ENCODE peak calls at places on chromosomes 11 and 22, in nine cellular contexts. R, Y, W, O, N, P, C, B and L are unnamed samples.
A peak's percentile ranks its signal among the peaks of the same experiment; 100 is the strongest.

GRCh38 chr11:8192016-8192895 is 23.4 kb upstream of the RIC3 start:
- DNase-seq in R (no peak), C (peak; percentile 70), N (peak; percentile 69), Y (peak; percentile 59), O (no peak), W (peak; percentile 35), P (peak; percentile 30), B (peak; percentile 82), L (peak; percentile 85)

GRCh38 chr11:18075444-18075843 is 29.4 kb upstream of the TPH1 start:
- DNase-seq in R (no peak), B (no peak), P (no peak), W (no peak), N (no peak), C (no peak), O (no peak), Y (no peak), L (no peak)

GRCh38 chr11:122706689-122707088 is 51.2 kb downstream of the UBASH3B start:
- DNase-seq in C (no peak), R (no peak), B (no peak), O (no peak), P (no peak), W (no peak), N (peak; percentile 90), Y (peak; percentile 79), L (no peak)

GRCh38 chr11:34758262-34758661 is 137.4 kb downstream of the EHF start:
- DNase-seq in O (no peak), B (no peak), Y (no peak), P (no peak), W (no peak), N (no peak), C (no peak), R (no peak), L (no peak)

GRCh38 chr22:30132290-30132996 is 52.2 kb downstream of the HORMAD2 start:
- DNase-seq in C (no peak), Y (peak; percentile 4), P (no peak), O (no peak), B (no peak), W (no peak), R (no peak), N (no peak), L (no peak)

GRCh38 chr11:113974741-113975470 is at the start of gene HTR3A:
- DNase-seq in N (peak; percentile 52), Y (no peak), B (peak; percentile 78), R (peak; percentile 43), C (no peak), O (no peak), W (no peak), P (no peak), L (no peak)

GRCh38 chr11:45922425-45923082 is at the start of gene LARGE2:
- DNase-seq in B (peak; percentile 77), Y (no peak), O (no peak), P (no peak), W (no peak), N (peak; percentile 67), R (no peak), C (no peak), L (no peak)

GRCh38 chr11:121814962-121815361 is 301.1 kb downstream of the BLID start:
- DNase-seq in N (peak; percentile 96), R (no peak), W (no peak), O (no peak), Y (peak; percentile 10), B (no peak), P (no peak), C (no peak), L (no peak)

GRCh38 chr22:42343136-42343484 is 72.7 kb upstream of the TCF20 start:
- DNase-seq in N (no peak), B (peak; percentile 42), W (no peak), R (no peak), C (no peak), P (no peak), Y (no peak), O (no peak), L (no peak)

GRCh38 chr11:64484308-64485061 is 106.5 kb upstream of the SLC22A12 start:
- DNase-seq in O (peak; percentile 5), R (no peak), P (no peak), N (no peak), C (no peak), Y (no peak), B (no peak), W (no peak), L (no peak)

GRCh38 chr11:132361011-132361550 is 990.7 kb downstream of the NTM start:
- DNase-seq in O (no peak), P (no peak), C (no peak), W (no peak), R (no peak), B (no peak), Y (no peak), N (no peak), L (no peak)

GRCh38 chr22:29700949-29701927 is 18.6 kb upstream of the CABP7 start:
- DNase-seq in B (peak; percentile 57), Y (no peak), N (peak; percentile 94), W (no peak), O (no peak), R (no peak), C (no peak), P (no peak), L (no peak)

GRCh38 chr22:30648825-30649224 is 13.2 kb downstream of the SLC35E4 start:
- DNase-seq in Y (no peak), W (no peak), N (no peak), R (no peak), C (no peak), P (no peak), O (no peak), B (no peak), L (no peak)

GRCh38 chr22:24516301-24516737 is 21.2 kb downstream of the UPB1 start:
- DNase-seq in C (no peak), W (no peak), P (no peak), R (no peak), Y (peak; percentile 87), B (peak; percentile 83), O (no peak), N (peak; percentile 16), L (no peak)

GRCh38 chr22:36196254-36197064 is 5.2 kb downstream of the APOL4 start:
- DNase-seq in Y (no peak), N (no peak), B (no peak), O (no peak), C (no peak), P (no peak), R (no peak), W (no peak), L (no peak)

GRCh38 chr11:10303558-10304363 is 1.1 kb upstream of the ADM start:
- DNase-seq in R (no peak), O (no peak), P (no peak), Y (peak; percentile 67), W (no peak), B (peak; percentile 78), N (peak; percentile 67), C (peak; percentile 29), L (no peak)